ENCODE peak calls at places on chromosomes 13 and 19, in nine cellular contexts. One of them, this sample, is unnamed.

GRCh38 chr13:55432814-55433213 is 1707.9 kb upstream of the PRR20A start:
- DNase-seq in NCI-H1694: no peak
- DNase-seq in keratinocyte: no peak
- DNase-seq in adrenal gland: no peak
- DNase-seq in stomach: no peak
- DNase-seq in neuronal stem cell: no peak
- DNase-seq in stimulated activated CD4-positive, alpha-beta T cell treated with anti-CD3 and anti-CD28 coated beads, TNF-alpha, amount 100 ng/mL, for 1 hour: no peak
- DNase-seq in T-helper 9 cell: no peak
- DNase-seq in H9: no peak
- DNase-seq in this sample: no peak

GRCh38 chr13:24693862-24694471 is 13.8 kb downstream of the ATP12A start:
- DNase-seq in NCI-H1694: peak
- DNase-seq in keratinocyte: peak
- DNase-seq in adrenal gland: peak
- DNase-seq in stomach: peak
- DNase-seq in neuronal stem cell: peak
- DNase-seq in stimulated activated CD4-positive, alpha-beta T cell treated with anti-CD3 and anti-CD28 coated beads, TNF-alpha, amount 100 ng/mL, for 1 hour: no peak
- DNase-seq in T-helper 9 cell: peak
- DNase-seq in H9: peak
- DNase-seq in this sample: no peak

GRCh38 chr19:369876-370275 is 25.3 kb upstream of the MIER2 start:
- DNase-seq in NCI-H1694: no peak
- DNase-seq in keratinocyte: no peak
- DNase-seq in adrenal gland: no peak
- DNase-seq in stomach: no peak
- DNase-seq in neuronal stem cell: no peak
- DNase-seq in stimulated activated CD4-positive, alpha-beta T cell treated with anti-CD3 and anti-CD28 coated beads, TNF-alpha, amount 100 ng/mL, for 1 hour: no peak
- DNase-seq in T-helper 9 cell: no peak
- DNase-seq in H9: no peak
- DNase-seq in this sample: no peak

GRCh38 chr19:8877854-8878705 is 45.9 kb downstream of the MBD3L1 start:
- DNase-seq in NCI-H1694: no peak
- DNase-seq in keratinocyte: no peak
- DNase-seq in adrenal gland: no peak
- DNase-seq in stomach: no peak
- DNase-seq in neuronal stem cell: no peak
- DNase-seq in stimulated activated CD4-positive, alpha-beta T cell treated with anti-CD3 and anti-CD28 coated beads, TNF-alpha, amount 100 ng/mL, for 1 hour: no peak
- DNase-seq in T-helper 9 cell: no peak
- DNase-seq in H9: no peak
- DNase-seq in this sample: no peak

GRCh38 chr13:62482351-62482750 is 1066.7 kb upstream of the PCDH20 start:
- DNase-seq in NCI-H1694: no peak
- DNase-seq in keratinocyte: no peak
- DNase-seq in adrenal gland: no peak
- DNase-seq in stomach: no peak
- DNase-seq in neuronal stem cell: no peak
- DNase-seq in stimulated activated CD4-positive, alpha-beta T cell treated with anti-CD3 and anti-CD28 coated beads, TNF-alpha, amount 100 ng/mL, for 1 hour: no peak
- DNase-seq in T-helper 9 cell: no peak
- DNase-seq in H9: no peak
- DNase-seq in this sample: no peak

GRCh38 chr19:9565900-9566705 is 18.2 kb downstream of the ZNF121 start:
- DNase-seq in NCI-H1694: no peak
- DNase-seq in keratinocyte: no peak
- DNase-seq in adrenal gland: no peak
- DNase-seq in stomach: no peak
- DNase-seq in neuronal stem cell: no peak
- DNase-seq in stimulated activated CD4-positive, alpha-beta T cell treated with anti-CD3 and anti-CD28 coated beads, TNF-alpha, amount 100 ng/mL, for 1 hour: no peak
- DNase-seq in T-helper 9 cell: no peak
- DNase-seq in H9: no peak
- DNase-seq in this sample: no peak

GRCh38 chr19:33419763-33420080 is 46.2 kb downstream of the CEBPG start:
- DNase-seq in NCI-H1694: no peak
- DNase-seq in keratinocyte: no peak
- DNase-seq in adrenal gland: no peak
- DNase-seq in stomach: no peak
- DNase-seq in neuronal stem cell: peak
- DNase-seq in stimulated activated CD4-positive, alpha-beta T cell treated with anti-CD3 and anti-CD28 coated beads, TNF-alpha, amount 100 ng/mL, for 1 hour: no peak
- DNase-seq in T-helper 9 cell: no peak
- DNase-seq in H9: peak
- DNase-seq in this sample: no peak

GRCh38 chr13:101417043-101417406 is 717 bp upstream of the NALCN start:
- DNase-seq in NCI-H1694: no peak
- DNase-seq in keratinocyte: no peak
- DNase-seq in adrenal gland: no peak
- DNase-seq in stomach: no peak
- DNase-seq in neuronal stem cell: no peak
- DNase-seq in stimulated activated CD4-positive, alpha-beta T cell treated with anti-CD3 and anti-CD28 coated beads, TNF-alpha, amount 100 ng/mL, for 1 hour: no peak
- DNase-seq in T-helper 9 cell: no peak
- DNase-seq in H9: no peak
- DNase-seq in this sample: no peak

GRCh38 chr19:45769054-45769782 is at the start of gene SIX5:
- DNase-seq in NCI-H1694: peak
- DNase-seq in keratinocyte: peak
- DNase-seq in adrenal gland: peak
- DNase-seq in stomach: peak
- DNase-seq in neuronal stem cell: peak
- DNase-seq in stimulated activated CD4-positive, alpha-beta T cell treated with anti-CD3 and anti-CD28 coated beads, TNF-alpha, amount 100 ng/mL, for 1 hour: peak
- DNase-seq in T-helper 9 cell: peak
- DNase-seq in H9: peak
- DNase-seq in this sample: peak

GRCh38 chr19:2171349-2172145 is 7.8 kb downstream of the DOT1L start:
- DNase-seq in NCI-H1694: no peak
- DNase-seq in keratinocyte: no peak
- DNase-seq in adrenal gland: peak
- DNase-seq in stomach: peak
- DNase-seq in neuronal stem cell: no peak
- DNase-seq in stimulated activated CD4-positive, alpha-beta T cell treated with anti-CD3 and anti-CD28 coated beads, TNF-alpha, amount 100 ng/mL, for 1 hour: peak
- DNase-seq in T-helper 9 cell: peak
- DNase-seq in H9: peak
- DNase-seq in this sample: no peak